ENCODE peak calls at places on chromosomes 3 and 15, in seven cellular contexts. X is GM23338; M is body of pancreas; C is SJCRH30; G is CD8-positive, alpha-beta memory T cell; J is adrenal gland; R is transverse colon. I is an unnamed sample. For H3K27me3 and H3K4me1, the result is how much of the 10 kb centered on the place peaks cover.

GRCh38 chr15:90954712-90955671 is at the start of gene RCCD1:
- DNase-seq in M (peak), R (peak), X (peak), J (peak), G (peak), C (peak), I (peak)

GRCh38 chr3:45776611-45777010 is 19.7 kb downstream of the SLC6A20 start:
- DNase-seq in M (peak), X (no peak), G (no peak), C (peak), R (no peak), J (no peak), I (no peak)

GRCh38 chr3:149471991-149472390 is 2.5 kb upstream of the TM4SF4 start:
- DNase-seq in J (no peak), M (no peak), G (no peak), C (no peak), X (no peak), R (no peak), I (no peak)

GRCh38 chr3:36796896-36797295 is 32.5 kb upstream of the DCLK3 start:
- DNase-seq in J (no peak), M (no peak), R (no peak), X (no peak), C (no peak), G (no peak), I (no peak)

GRCh38 chr3:101303089-101303731 is 17.2 kb downstream of the IMPG2 start:
- DNase-seq in G (no peak), M (no peak), J (no peak), R (no peak), X (no peak), C (no peak), I (no peak)

GRCh38 chr3:194051554-194052175 is 84.3 kb upstream of the HES1 start:
- DNase-seq in C (no peak), R (peak), J (no peak), M (no peak), G (no peak), X (no peak), I (no peak)

GRCh38 chr3:147298511-147298982 is 107.8 kb downstream of the ZIC4 start:
- DNase-seq in M (no peak), C (peak), J (no peak), R (no peak), X (peak), G (no peak), I (no peak)

GRCh38 chr3:45002680-45003079 is 23.4 kb upstream of the CLEC3B start:
- DNase-seq in G (no peak), J (no peak), C (no peak), M (no peak), X (no peak), R (no peak), I (no peak)

GRCh38 chr3:196641278-196642058 is 2.0 kb downstream of the NRROS start:
- DNase-seq in X (no peak), C (no peak), R (no peak), G (no peak), J (no peak), M (no peak), I (no peak)

GRCh38 chr3:134795776-134796312 is 784 bp downstream of the EPHB1 start:
- DNase-seq in M (no peak), J (no peak), G (no peak), R (no peak), X (peak), C (peak), I (no peak)
- H3K27me3 ChIP-seq in M (under half), J (under half), G (under half), R (under half), X (under half), C (under half), I (half or more)

GRCh38 chr3:129624347-129625070 is 18.0 kb upstream of the PLXND1 start:
- DNase-seq in G (no peak), J (no peak), M (no peak), C (no peak), X (no peak), R (no peak), I (no peak)
- H3K4me1 ChIP-seq in G (under half), J (under half), M (half or more), C (under half), X (under half), R (under half), I (under half)

GRCh38 chr3:57758686-57759085 is 2.6 kb downstream of the SLMAP start:
- DNase-seq in J (no peak), M (no peak), R (no peak), G (no peak), C (no peak), X (no peak), I (no peak)
- H3K4me3 ChIP-seq in J (no peak), M (no peak), R (no peak), G (no peak), C (peak), X (peak), I (peak)

GRCh38 chr15:50180578-50180977 is 1.4 kb upstream of the SLC27A2 start:
- DNase-seq in R (no peak), C (no peak), G (no peak), X (no peak), J (no peak), M (no peak), I (no peak)

GRCh38 chr15:50182233-50183013 is 427 bp downstream of the SLC27A2 start:
- DNase-seq in J (peak), R (peak), M (peak), X (peak), C (no peak), G (peak), I (no peak)

GRCh38 chr15:50180091-50180490 is 1.9 kb upstream of the SLC27A2 start:
- DNase-seq in R (no peak), J (no peak), X (no peak), C (no peak), M (no peak), G (no peak), I (no peak)

GRCh38 chr15:50181983-50182232 is at the start of gene SLC27A2:
- DNase-seq in J (no peak), C (no peak), R (peak), M (peak), G (no peak), X (peak), I (peak)

DNA sequence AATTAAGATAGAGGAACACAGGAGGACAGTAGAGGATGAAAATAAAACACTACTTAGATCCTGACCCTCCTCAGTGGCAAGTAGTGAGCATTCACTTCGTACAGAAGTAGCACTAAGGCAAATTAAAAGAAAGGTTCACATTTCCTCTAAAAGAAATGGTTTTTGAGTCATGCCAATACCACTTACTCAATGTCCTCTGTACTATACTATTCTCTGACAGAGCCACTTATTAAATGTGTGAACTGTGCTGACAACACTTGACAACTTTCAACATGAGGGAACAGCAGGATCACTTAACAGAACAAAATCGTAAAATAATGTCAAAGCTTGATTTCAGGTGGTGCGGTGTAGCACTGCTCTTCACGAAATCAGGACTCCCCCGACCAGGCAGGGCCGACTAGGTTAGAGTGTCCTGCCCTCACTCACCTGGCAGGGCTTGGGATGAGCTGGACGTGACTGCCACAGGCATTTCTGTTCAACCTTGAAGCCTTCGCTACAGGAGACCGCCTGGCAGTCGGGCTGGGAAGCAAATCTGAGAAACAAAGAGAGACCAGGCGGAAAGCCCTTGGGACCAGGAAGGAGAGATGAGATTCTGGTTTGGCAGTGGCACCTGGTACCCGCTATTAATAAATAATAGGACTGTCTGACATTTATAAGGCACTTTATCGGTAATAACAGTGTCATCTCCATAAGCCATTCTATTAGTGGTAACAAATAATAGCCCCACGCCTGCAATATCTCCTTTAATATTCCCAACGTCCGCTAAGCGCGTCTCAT is 602 bp upstream of the SLC27A2 start:
- DNase-seq in C (no peak), M (peak), J (no peak), R (no peak), G (no peak), X (peak), I (no peak)
- H3K27me3 ChIP-seq in C (under half), M (under half), J (under half), R (under half), G (under half), X (half or more), I (under half)

GRCh38 chr15:100334015-100334414 is 7.8 kb downstream of the ADAMTS17 start:
- DNase-seq in M (no peak), C (no peak), R (no peak), J (no peak), G (no peak), X (no peak), I (no peak)

GRCh38 chr15:100332231-100332630 is 9.5 kb downstream of the ADAMTS17 start:
- DNase-seq in G (no peak), R (no peak), X (no peak), M (no peak), C (no peak), J (no peak), I (no peak)

GRCh38 chr15:100334456-100334855 is 7.3 kb downstream of the ADAMTS17 start:
- DNase-seq in J (no peak), X (no peak), G (no peak), C (no peak), M (no peak), R (no peak), I (no peak)

GRCh38 chr15:100333236-100333635 is 8.5 kb downstream of the ADAMTS17 start:
- DNase-seq in G (no peak), M (no peak), J (no peak), C (no peak), X (no peak), R (no peak), I (no peak)

DNA sequence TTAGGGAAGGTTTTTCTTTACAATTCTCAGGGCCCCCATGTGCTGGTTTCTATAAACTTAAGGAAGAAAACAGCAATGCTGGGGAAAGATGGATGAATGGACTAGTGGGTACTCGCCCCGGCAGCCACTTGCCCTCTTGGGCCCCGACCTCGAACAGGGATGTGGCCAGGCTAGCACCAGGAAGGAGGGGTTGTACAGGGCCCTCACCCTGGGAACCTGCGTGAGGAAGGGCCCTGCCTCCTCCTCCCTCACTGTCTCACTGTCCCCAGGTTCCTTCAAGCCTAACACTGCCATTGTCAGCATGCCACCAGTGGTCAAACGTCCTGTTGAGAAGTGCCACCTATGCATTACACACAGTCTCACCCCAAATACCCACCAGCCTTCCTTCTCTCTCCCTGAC is 9.1 kb downstream of the ADAMTS17 start:
- DNase-seq in G (no peak), R (no peak), X (no peak), M (no peak), J (no peak), C (no peak), I (no peak)
- H3K4me1 ChIP-seq in G (half or more), R (under half), X (under half), M (under half), J (under half), C (under half), I (under half)

GRCh38 chr15:81419304-81419943 is 45.4 kb upstream of the TMC3 start:
- DNase-seq in M (no peak), C (peak), X (peak), R (no peak), J (no peak), G (no peak), I (no peak)
- H3K4me3 ChIP-seq in M (no peak), C (peak), X (peak), R (no peak), J (no peak), G (no peak), I (no peak)

DNA sequence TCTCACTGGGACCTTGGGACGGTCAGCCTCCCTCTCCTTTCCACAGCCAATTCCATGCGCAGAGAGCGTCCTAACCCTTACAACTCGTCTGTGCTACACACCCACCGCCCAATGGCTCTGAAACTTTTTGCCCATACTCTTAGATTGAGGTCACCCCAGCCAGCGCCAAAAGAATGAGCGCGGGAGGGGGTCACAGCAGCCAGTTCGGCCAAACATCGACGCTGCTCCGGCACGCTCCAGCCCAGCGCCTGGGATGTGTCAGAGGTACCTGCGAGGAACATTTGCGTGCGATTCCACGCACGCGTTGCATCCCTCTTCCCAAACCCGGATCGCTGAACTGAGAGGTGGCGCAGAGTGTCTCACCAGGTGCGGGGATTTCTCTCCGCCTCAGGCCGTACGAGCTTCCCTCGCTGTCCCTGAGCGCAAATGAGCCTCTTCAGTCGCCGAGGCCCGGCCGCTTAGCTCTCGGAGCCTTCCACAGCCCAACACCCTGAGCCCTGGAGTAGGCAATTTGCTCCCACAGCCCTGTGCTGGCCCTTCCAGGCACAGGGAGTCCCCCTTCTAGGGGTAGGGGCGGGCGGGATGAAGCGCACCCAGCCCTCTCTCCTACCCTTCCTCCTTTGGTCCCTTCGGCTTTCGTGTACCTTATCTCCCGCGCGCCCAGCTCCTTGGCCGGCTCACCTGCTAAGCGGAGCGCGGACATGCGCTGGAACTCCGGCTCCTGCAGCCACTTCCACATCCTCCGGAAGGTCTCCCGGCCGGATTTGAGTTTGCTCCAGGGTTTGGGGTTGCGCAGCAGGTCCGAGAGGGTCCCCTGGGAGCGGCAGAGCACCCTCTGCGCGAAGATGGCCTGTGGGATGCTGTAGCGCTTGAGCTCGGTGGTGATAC is 1.8 kb downstream of the ONECUT1 start:
- DNase-seq in M (peak), X (peak), J (no peak), C (no peak), R (no peak), G (no peak), I (no peak)
- H3K27me3 ChIP-seq in M (under half), X (half or more), J (half or more), C (under half), R (half or more), G (half or more), I (half or more)

GRCh38 chr15:63243776-63244175 is 33.6 kb upstream of the APH1B start:
- DNase-seq in G (no peak), R (no peak), C (no peak), X (no peak), J (no peak), M (no peak), I (no peak)
- H3K4me1 ChIP-seq in G (under half), R (under half), C (under half), X (under half), J (under half), M (under half), I (under half)

DNA sequence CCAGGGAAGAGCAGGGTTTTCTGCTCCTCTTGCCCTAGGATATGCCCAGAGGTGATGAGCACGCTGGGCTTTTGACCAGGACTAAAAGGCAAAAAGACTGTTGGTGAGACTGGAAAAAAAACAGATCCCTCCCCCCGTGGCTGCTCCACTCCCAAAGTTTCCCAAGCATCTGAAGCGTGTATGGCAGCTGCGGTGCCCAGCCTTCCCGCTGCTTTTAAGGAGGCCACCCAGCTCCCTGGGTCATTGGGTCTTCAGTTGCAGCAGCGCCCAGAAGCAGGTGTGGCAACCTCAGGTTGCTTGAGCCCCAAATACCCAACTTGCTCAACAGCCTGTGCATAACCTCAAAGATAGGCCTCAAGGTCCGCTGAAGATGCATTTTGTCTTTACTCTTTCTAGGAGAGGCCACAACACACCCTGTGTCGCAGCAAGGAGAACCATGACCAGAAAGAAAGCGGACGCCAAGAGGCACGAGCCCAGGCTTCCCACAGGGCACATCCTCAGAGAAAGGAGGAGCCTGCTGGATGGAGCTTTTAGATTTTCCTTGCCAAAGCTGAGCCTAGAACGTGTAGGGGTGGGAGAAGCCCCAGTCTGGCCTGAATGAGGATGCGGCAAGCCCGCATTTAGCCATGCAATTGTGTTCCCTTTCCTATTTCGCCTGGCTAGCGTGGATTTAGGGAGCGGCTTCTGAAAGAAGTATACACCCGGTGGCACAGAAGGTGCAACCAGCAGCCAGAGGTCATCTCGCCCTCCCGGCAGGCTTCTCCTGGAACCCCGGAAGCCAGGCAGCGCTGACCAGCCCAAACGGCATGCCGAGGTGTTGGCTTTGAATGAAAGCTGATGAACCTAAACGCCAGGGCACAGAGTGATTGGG is 1.9 kb downstream of the SRGAP3 start:
- DNase-seq in G (no peak), C (no peak), X (peak), J (no peak), M (no peak), R (no peak), I (no peak)
- H3K4me3 ChIP-seq in G (no peak), C (no peak), X (peak), J (no peak), M (no peak), R (no peak), I (no peak)

GRCh38 chr15:41502787-41503668 is 9.4 kb downstream of the ITPKA start:
- DNase-seq in J (no peak), C (no peak), G (no peak), R (no peak), X (peak), M (no peak), I (no peak)

GRCh38 chr15:41503669-41504010 is 10.0 kb downstream of the ITPKA start:
- DNase-seq in R (no peak), C (no peak), G (no peak), X (no peak), J (no peak), M (no peak), I (no peak)

GRCh38 chr15:41506796-41507341 is 6.8 kb downstream of the LTK start:
- DNase-seq in J (no peak), M (no peak), R (no peak), G (no peak), C (no peak), X (peak), I (no peak)

GRCh38 chr15:41505776-41506175 is 7.9 kb downstream of the LTK start:
- DNase-seq in J (no peak), R (no peak), G (no peak), X (no peak), C (no peak), M (no peak), I (no peak)

GRCh38 chr15:41504751-41505492 is 8.7 kb downstream of the LTK start:
- DNase-seq in X (no peak), J (no peak), R (no peak), M (no peak), C (no peak), G (no peak), I (no peak)
- H3K27me3 ChIP-seq in X (half or more), J (under half), R (under half), M (under half), C (under half), G (under half), I (under half)